ENCODE peak calls at places on chromosome 21, in four cellular contexts. Q is heart right ventricle, A is nephron progenitor cell, P is psoas muscle. F is an unnamed sample.

GRCh38 chr21:25750085-25750484 is 15.3 kb downstream of the GABPA start:
- DNase-seq in Q (no peak), A (peak), P (no peak), F (no peak)

GRCh38 chr21:43716376-43717165 is 2.4 kb upstream of the PDXK start:
- DNase-seq in Q (no peak), A (no peak), P (peak), F (no peak)

GRCh38 chr21:23936224-23936623 is 1671.1 kb downstream of the MRPL39 start:
- DNase-seq in Q (no peak), A (no peak), P (no peak), F (no peak)

GRCh38 chr21:45871616-45872236 is 109.8 kb upstream of the COL6A1 start:
- DNase-seq in Q (no peak), A (no peak), P (peak), F (no peak)

GRCh38 chr21:25806053-25806452 is 71.3 kb downstream of the GABPA start:
- DNase-seq in Q (no peak), A (no peak), P (no peak), F (no peak)

GRCh38 chr21:24895885-24896734 is 711.2 kb downstream of the MRPL39 start:
- DNase-seq in Q (no peak), A (no peak), P (no peak), F (no peak)

GRCh38 chr21:16842716-16843115 is 670.1 kb upstream of the CXADR start:
- DNase-seq in Q (no peak), A (no peak), P (no peak), F (no peak)

GRCh38 chr21:46500224-46500861 is 41.7 kb downstream of the DIP2A start:
- DNase-seq in Q (no peak), A (no peak), P (no peak), F (no peak)

GRCh38 chr21:45699966-45700365 is 56.4 kb downstream of the PCBP3 start:
- DNase-seq in Q (no peak), A (no peak), P (no peak), F (no peak)

GRCh38 chr21:45620201-45620600 is 23.3 kb upstream of the PCBP3 start:
- DNase-seq in Q (no peak), A (no peak), P (no peak), F (peak)

GRCh38 chr21:28579986-28580550 is 412.6 kb downstream of the LTN1 start:
- DNase-seq in Q (no peak), A (peak), P (no peak), F (no peak)

GRCh38 chr21:37837381-37837780 is 78.9 kb downstream of the KCNJ6 start:
- DNase-seq in Q (no peak), A (no peak), P (no peak), F (no peak)

GRCh38 chr21:37073417-37074194 is 552 bp downstream of the TTC3 start:
- DNase-seq in Q (peak), A (peak), P (no peak), F (peak)

GRCh38 chr21:34890258-34890723 is 158.8 kb downstream of the RUNX1 start:
- DNase-seq in Q (no peak), A (no peak), P (no peak), F (no peak)
- TF ChIP-seq CTCF in Q (peak), A (no peak), P (peak), F (peak)

GRCh38 chr21:42521384-42521783 is 7.7 kb downstream of the SLC37A1 start:
- DNase-seq in Q (no peak), A (no peak), P (no peak), F (no peak)

GRCh38 chr21:42521805-42522204 is 8.2 kb downstream of the SLC37A1 start:
- DNase-seq in Q (no peak), A (no peak), P (no peak), F (no peak)

GRCh38 chr21:42522271-42522670 is 8.6 kb downstream of the SLC37A1 start:
- DNase-seq in Q (no peak), A (no peak), P (no peak), F (no peak)

GRCh38 chr21:42522771-42523170 is 9.1 kb downstream of the SLC37A1 start:
- DNase-seq in Q (no peak), A (no peak), P (no peak), F (no peak)

DNA sequence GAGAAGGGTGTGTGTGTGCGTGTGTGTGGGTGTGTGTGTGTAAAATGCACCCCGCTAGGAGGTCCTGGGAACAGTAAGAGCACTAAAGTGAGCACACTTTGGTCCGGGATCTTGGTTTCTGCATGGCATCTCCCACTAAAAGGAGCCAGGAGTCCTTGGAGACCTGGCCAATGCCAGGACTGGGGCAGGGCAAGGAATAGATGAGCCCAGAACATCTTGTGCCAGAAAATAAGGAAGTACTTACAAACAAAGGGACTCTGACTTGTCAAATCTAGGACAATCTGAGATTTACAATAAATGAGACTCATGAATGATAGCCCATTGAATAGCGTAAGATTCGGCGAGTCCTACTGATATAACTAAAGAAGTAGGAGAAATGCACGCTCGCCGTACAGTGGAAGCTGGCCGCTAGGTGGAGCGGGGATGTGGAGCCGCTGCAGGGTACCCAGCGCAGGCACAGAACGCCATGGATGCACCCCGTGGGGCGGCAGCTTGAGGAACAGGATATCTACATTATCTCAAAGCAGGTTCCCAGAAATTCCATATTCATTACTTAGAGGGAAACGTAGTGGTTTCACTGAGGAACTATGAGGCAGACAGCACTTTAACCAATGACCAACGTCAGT is 7.1 kb downstream of the SLC37A1 start:
- DNase-seq in Q (no peak), A (peak), P (no peak), F (no peak)
- TF ChIP-seq CTCF in Q (peak), A (peak), P (no peak), F (no peak)

GRCh38 chr21:33875026-33875695 is 40.4 kb downstream of the ATP5PO start:
- DNase-seq in Q (no peak), A (no peak), P (peak), F (no peak)
- TF ChIP-seq CTCF in Q (no peak), A (no peak), P (no peak), F (no peak)

GRCh38 chr21:27466175-27466574 is 499.3 kb upstream of the ADAMTS5 start:
- DNase-seq in Q (no peak), A (no peak), P (no peak), F (no peak)
- TF ChIP-seq CTCF in Q (no peak), A (no peak), P (no peak), F (no peak)

GRCh38 chr21:41605178-41605933 is 97.4 kb upstream of the TMPRSS2 start:
- DNase-seq in Q (no peak), A (peak), P (no peak), F (no peak)

GRCh38 chr21:41603476-41603875 is 95.5 kb upstream of the TMPRSS2 start:
- DNase-seq in Q (no peak), A (no peak), P (no peak), F (no peak)

GRCh38 chr21:41606706-41607105 is 98.7 kb upstream of the TMPRSS2 start:
- DNase-seq in Q (no peak), A (no peak), P (no peak), F (no peak)

GRCh38 chr21:41605934-41606285 is 98.0 kb upstream of the TMPRSS2 start:
- DNase-seq in Q (no peak), A (no peak), P (no peak), F (no peak)

DNA sequence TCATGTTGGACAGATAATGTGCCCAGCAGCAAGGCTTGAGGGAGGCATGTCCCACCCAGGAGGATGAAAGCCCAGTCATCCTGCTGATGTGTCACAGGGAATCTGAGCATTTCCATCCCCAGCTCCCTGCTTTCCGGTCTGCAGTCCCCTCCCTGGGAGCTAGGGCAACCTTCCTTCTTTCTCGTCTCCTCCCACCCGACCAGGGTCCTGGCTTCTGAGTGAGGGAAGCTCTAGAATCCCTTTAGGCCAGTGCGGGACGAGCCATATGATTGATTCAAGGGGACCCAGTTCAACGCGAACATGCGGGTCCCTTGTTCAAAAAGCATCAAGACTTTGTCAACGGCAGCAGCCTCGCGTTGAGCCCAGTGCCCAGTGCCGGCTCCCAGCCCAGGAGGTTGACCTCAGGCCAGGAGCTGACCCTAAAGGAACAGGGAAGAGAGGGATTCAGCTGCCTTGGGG is 96.7 kb upstream of the TMPRSS2 start:
- DNase-seq in Q (no peak), A (no peak), P (no peak), F (no peak)
- TF ChIP-seq CTCF in Q (no peak), A (no peak), P (no peak), F (no peak)